ENCODE peak calls at places on chromosomes 4 and X, in five cellular contexts. One of them, this sample, is unnamed.

GRCh38 chrX:131288188-131288587 is 918 bp downstream of the IGSF1 start:
- DNase-seq in T-helper 9 cell: no peak
- DNase-seq in NCI-H1092: no peak
- DNase-seq in activated CD4-positive, alpha-beta T cell treated with anti-CD3 and anti-CD28 coated beads, Interleukin-2, amount 50 U/mL, for 1 hour: no peak
- DNase-seq in activated T-helper 1 cell treated with anti-CD3 and anti-CD28 coated beads, Interleukin-2, amount 50 U/mL, for 16 hours: no peak
- DNase-seq in this sample: no peak

GRCh38 chrX:1387141-1387776 is 4.7 kb downstream of the SLC25A6 start:
- DNase-seq in T-helper 9 cell: no peak
- DNase-seq in NCI-H1092: no peak
- DNase-seq in activated CD4-positive, alpha-beta T cell treated with anti-CD3 and anti-CD28 coated beads, Interleukin-2, amount 50 U/mL, for 1 hour: no peak
- DNase-seq in activated T-helper 1 cell treated with anti-CD3 and anti-CD28 coated beads, Interleukin-2, amount 50 U/mL, for 16 hours: no peak
- DNase-seq in this sample: no peak

GRCh38 chrX:19964017-19964710 is 26.7 kb downstream of the BCLAF3 start:
- DNase-seq in T-helper 9 cell: no peak
- DNase-seq in NCI-H1092: no peak
- DNase-seq in activated CD4-positive, alpha-beta T cell treated with anti-CD3 and anti-CD28 coated beads, Interleukin-2, amount 50 U/mL, for 1 hour: no peak
- DNase-seq in activated T-helper 1 cell treated with anti-CD3 and anti-CD28 coated beads, Interleukin-2, amount 50 U/mL, for 16 hours: peak; percentile 6
- DNase-seq in this sample: no peak

GRCh38 chr4:147498031-147498700 is 17.3 kb downstream of the EDNRA start:
- DNase-seq in T-helper 9 cell: no peak
- DNase-seq in NCI-H1092: no peak
- DNase-seq in activated CD4-positive, alpha-beta T cell treated with anti-CD3 and anti-CD28 coated beads, Interleukin-2, amount 50 U/mL, for 1 hour: no peak
- DNase-seq in activated T-helper 1 cell treated with anti-CD3 and anti-CD28 coated beads, Interleukin-2, amount 50 U/mL, for 16 hours: no peak
- DNase-seq in this sample: no peak

GRCh38 chr4:139651282-139652194 is 14.1 kb upstream of the MGST2 start:
- DNase-seq in T-helper 9 cell: peak; percentile 61
- DNase-seq in NCI-H1092: peak; percentile 54
- DNase-seq in activated CD4-positive, alpha-beta T cell treated with anti-CD3 and anti-CD28 coated beads, Interleukin-2, amount 50 U/mL, for 1 hour: peak; percentile 67
- DNase-seq in activated T-helper 1 cell treated with anti-CD3 and anti-CD28 coated beads, Interleukin-2, amount 50 U/mL, for 16 hours: peak; percentile 44
- DNase-seq in this sample: peak; percentile 52

GRCh38 chrX:16882188-16882587 is 12.0 kb upstream of the RBBP7 start:
- DNase-seq in T-helper 9 cell: no peak
- DNase-seq in NCI-H1092: peak; percentile 28
- DNase-seq in activated CD4-positive, alpha-beta T cell treated with anti-CD3 and anti-CD28 coated beads, Interleukin-2, amount 50 U/mL, for 1 hour: no peak
- DNase-seq in activated T-helper 1 cell treated with anti-CD3 and anti-CD28 coated beads, Interleukin-2, amount 50 U/mL, for 16 hours: no peak
- DNase-seq in this sample: no peak

GRCh38 chr4:123478859-123479345 is 82.3 kb downstream of the SPRY1 start:
- DNase-seq in T-helper 9 cell: no peak
- DNase-seq in NCI-H1092: no peak
- DNase-seq in activated CD4-positive, alpha-beta T cell treated with anti-CD3 and anti-CD28 coated beads, Interleukin-2, amount 50 U/mL, for 1 hour: no peak
- DNase-seq in activated T-helper 1 cell treated with anti-CD3 and anti-CD28 coated beads, Interleukin-2, amount 50 U/mL, for 16 hours: no peak
- DNase-seq in this sample: no peak

GRCh38 chr4:146329042-146329716 is 114.8 kb downstream of the REELD1 start:
- DNase-seq in T-helper 9 cell: no peak
- DNase-seq in NCI-H1092: no peak
- DNase-seq in activated CD4-positive, alpha-beta T cell treated with anti-CD3 and anti-CD28 coated beads, Interleukin-2, amount 50 U/mL, for 1 hour: no peak
- DNase-seq in activated T-helper 1 cell treated with anti-CD3 and anti-CD28 coated beads, Interleukin-2, amount 50 U/mL, for 16 hours: no peak
- DNase-seq in this sample: no peak

GRCh38 chr4:157838366-157838765 is 334.5 kb downstream of the GASK1B start:
- DNase-seq in T-helper 9 cell: no peak
- DNase-seq in NCI-H1092: no peak
- DNase-seq in activated CD4-positive, alpha-beta T cell treated with anti-CD3 and anti-CD28 coated beads, Interleukin-2, amount 50 U/mL, for 1 hour: no peak
- DNase-seq in activated T-helper 1 cell treated with anti-CD3 and anti-CD28 coated beads, Interleukin-2, amount 50 U/mL, for 16 hours: no peak
- DNase-seq in this sample: no peak

GRCh38 chr4:187118731-187119130 is 395.1 kb upstream of the FAT1 start:
- DNase-seq in T-helper 9 cell: no peak
- DNase-seq in NCI-H1092: no peak
- DNase-seq in activated CD4-positive, alpha-beta T cell treated with anti-CD3 and anti-CD28 coated beads, Interleukin-2, amount 50 U/mL, for 1 hour: no peak
- DNase-seq in activated T-helper 1 cell treated with anti-CD3 and anti-CD28 coated beads, Interleukin-2, amount 50 U/mL, for 16 hours: no peak
- DNase-seq in this sample: no peak

GRCh38 chrX:47854474-47854873 is 17.8 kb downstream of the ZNF81 start:
- DNase-seq in T-helper 9 cell: no peak
- DNase-seq in NCI-H1092: no peak
- DNase-seq in activated CD4-positive, alpha-beta T cell treated with anti-CD3 and anti-CD28 coated beads, Interleukin-2, amount 50 U/mL, for 1 hour: peak; percentile 22
- DNase-seq in activated T-helper 1 cell treated with anti-CD3 and anti-CD28 coated beads, Interleukin-2, amount 50 U/mL, for 16 hours: no peak
- DNase-seq in this sample: no peak

GRCh38 chr4:34323549-34324325 is 1920.6 kb downstream of the ARAP2 start:
- DNase-seq in T-helper 9 cell: no peak
- DNase-seq in NCI-H1092: no peak
- DNase-seq in activated CD4-positive, alpha-beta T cell treated with anti-CD3 and anti-CD28 coated beads, Interleukin-2, amount 50 U/mL, for 1 hour: no peak
- DNase-seq in activated T-helper 1 cell treated with anti-CD3 and anti-CD28 coated beads, Interleukin-2, amount 50 U/mL, for 16 hours: no peak
- DNase-seq in this sample: no peak

GRCh38 chrX:48459483-48459882 is 10.6 kb downstream of the SLC38A5 start:
- DNase-seq in T-helper 9 cell: no peak
- DNase-seq in NCI-H1092: no peak
- DNase-seq in activated CD4-positive, alpha-beta T cell treated with anti-CD3 and anti-CD28 coated beads, Interleukin-2, amount 50 U/mL, for 1 hour: no peak
- DNase-seq in activated T-helper 1 cell treated with anti-CD3 and anti-CD28 coated beads, Interleukin-2, amount 50 U/mL, for 16 hours: no peak
- DNase-seq in this sample: no peak

GRCh38 chr4:25207997-25208396 is 25.8 kb upstream of the PI4K2B start:
- DNase-seq in T-helper 9 cell: no peak
- DNase-seq in NCI-H1092: no peak
- DNase-seq in activated CD4-positive, alpha-beta T cell treated with anti-CD3 and anti-CD28 coated beads, Interleukin-2, amount 50 U/mL, for 1 hour: no peak
- DNase-seq in activated T-helper 1 cell treated with anti-CD3 and anti-CD28 coated beads, Interleukin-2, amount 50 U/mL, for 16 hours: no peak
- DNase-seq in this sample: no peak

GRCh38 chr4:140308366-140309123 is 64.9 kb upstream of the SCOC start:
- DNase-seq in T-helper 9 cell: no peak
- DNase-seq in NCI-H1092: no peak
- DNase-seq in activated CD4-positive, alpha-beta T cell treated with anti-CD3 and anti-CD28 coated beads, Interleukin-2, amount 50 U/mL, for 1 hour: no peak
- DNase-seq in activated T-helper 1 cell treated with anti-CD3 and anti-CD28 coated beads, Interleukin-2, amount 50 U/mL, for 16 hours: no peak
- DNase-seq in this sample: no peak

GRCh38 chr4:2914220-2915126 is 48.7 kb downstream of the NOP14 start:
- DNase-seq in T-helper 9 cell: no peak
- DNase-seq in NCI-H1092: no peak
- DNase-seq in activated CD4-positive, alpha-beta T cell treated with anti-CD3 and anti-CD28 coated beads, Interleukin-2, amount 50 U/mL, for 1 hour: no peak
- DNase-seq in activated T-helper 1 cell treated with anti-CD3 and anti-CD28 coated beads, Interleukin-2, amount 50 U/mL, for 16 hours: no peak
- DNase-seq in this sample: no peak

GRCh38 chr4:165872443-165873297 is at the start of gene TLL1:
- DNase-seq in T-helper 9 cell: no peak
- DNase-seq in NCI-H1092: peak; percentile 46
- DNase-seq in activated CD4-positive, alpha-beta T cell treated with anti-CD3 and anti-CD28 coated beads, Interleukin-2, amount 50 U/mL, for 1 hour: no peak
- DNase-seq in activated T-helper 1 cell treated with anti-CD3 and anti-CD28 coated beads, Interleukin-2, amount 50 U/mL, for 16 hours: no peak
- DNase-seq in this sample: no peak

GRCh38 chr4:82833696-82834313 is 35.2 kb upstream of the SCD5 start:
- DNase-seq in T-helper 9 cell: no peak
- DNase-seq in NCI-H1092: no peak
- DNase-seq in activated CD4-positive, alpha-beta T cell treated with anti-CD3 and anti-CD28 coated beads, Interleukin-2, amount 50 U/mL, for 1 hour: no peak
- DNase-seq in activated T-helper 1 cell treated with anti-CD3 and anti-CD28 coated beads, Interleukin-2, amount 50 U/mL, for 16 hours: no peak
- DNase-seq in this sample: no peak

GRCh38 chr4:151753056-151753455 is 7.8 kb downstream of the GATB start:
- DNase-seq in T-helper 9 cell: no peak
- DNase-seq in NCI-H1092: no peak
- DNase-seq in activated CD4-positive, alpha-beta T cell treated with anti-CD3 and anti-CD28 coated beads, Interleukin-2, amount 50 U/mL, for 1 hour: no peak
- DNase-seq in activated T-helper 1 cell treated with anti-CD3 and anti-CD28 coated beads, Interleukin-2, amount 50 U/mL, for 16 hours: no peak
- DNase-seq in this sample: no peak

GRCh38 chr4:139774759-139775487 is 109.3 kb downstream of the MGST2 start:
- DNase-seq in T-helper 9 cell: no peak
- DNase-seq in NCI-H1092: peak; percentile 32
- DNase-seq in activated CD4-positive, alpha-beta T cell treated with anti-CD3 and anti-CD28 coated beads, Interleukin-2, amount 50 U/mL, for 1 hour: no peak
- DNase-seq in activated T-helper 1 cell treated with anti-CD3 and anti-CD28 coated beads, Interleukin-2, amount 50 U/mL, for 16 hours: no peak
- DNase-seq in this sample: no peak

GRCh38 chr4:25941441-25941840 is 27.4 kb downstream of the SMIM20 start:
- DNase-seq in T-helper 9 cell: no peak
- DNase-seq in NCI-H1092: no peak
- DNase-seq in activated CD4-positive, alpha-beta T cell treated with anti-CD3 and anti-CD28 coated beads, Interleukin-2, amount 50 U/mL, for 1 hour: no peak
- DNase-seq in activated T-helper 1 cell treated with anti-CD3 and anti-CD28 coated beads, Interleukin-2, amount 50 U/mL, for 16 hours: no peak
- DNase-seq in this sample: no peak

GRCh38 chrX:352582-353314 is 34.0 kb downstream of the PPP2R3B start:
- DNase-seq in T-helper 9 cell: no peak
- DNase-seq in NCI-H1092: no peak
- DNase-seq in activated CD4-positive, alpha-beta T cell treated with anti-CD3 and anti-CD28 coated beads, Interleukin-2, amount 50 U/mL, for 1 hour: no peak
- DNase-seq in activated T-helper 1 cell treated with anti-CD3 and anti-CD28 coated beads, Interleukin-2, amount 50 U/mL, for 16 hours: no peak
- DNase-seq in this sample: no peak

GRCh38 chrX:110964761-110965160 is 131.2 kb upstream of the PAK3 start:
- DNase-seq in T-helper 9 cell: no peak
- DNase-seq in NCI-H1092: peak; percentile 86
- DNase-seq in activated CD4-positive, alpha-beta T cell treated with anti-CD3 and anti-CD28 coated beads, Interleukin-2, amount 50 U/mL, for 1 hour: no peak
- DNase-seq in activated T-helper 1 cell treated with anti-CD3 and anti-CD28 coated beads, Interleukin-2, amount 50 U/mL, for 16 hours: no peak
- DNase-seq in this sample: no peak

GRCh38 chrX:134481339-134481738 is 21.4 kb downstream of the HPRT1 start:
- DNase-seq in T-helper 9 cell: no peak
- DNase-seq in NCI-H1092: no peak
- DNase-seq in activated CD4-positive, alpha-beta T cell treated with anti-CD3 and anti-CD28 coated beads, Interleukin-2, amount 50 U/mL, for 1 hour: no peak
- DNase-seq in activated T-helper 1 cell treated with anti-CD3 and anti-CD28 coated beads, Interleukin-2, amount 50 U/mL, for 16 hours: no peak
- DNase-seq in this sample: no peak

This sample was measured in central memory CD8-positive, alpha-beta T cell.